ENCODE peak calls at places on chromosomes 7 and 10, in four cellular contexts. O is gastrocnemius medialis, I is AG04450, M is transverse colon. G is an unnamed sample.

GRCh38 chr7:30692882-30693281 is 10.6 kb upstream of the CRHR2 start:
- DNase-seq in M (no peak), O (no peak), I (no peak), G (no peak)

GRCh38 chr7:31633894-31634494 is 53.0 kb upstream of the PPP1R17 start:
- DNase-seq in M (peak), I (peak), O (no peak), G (peak)

GRCh38 chr10:92222603-92223275 is 68.1 kb downstream of the CPEB3 start:
- DNase-seq in M (no peak), O (no peak), I (no peak), G (no peak)

GRCh38 chr10:6678211-6678803 is 98.2 kb upstream of the PRKCQ start:
- DNase-seq in M (peak), I (no peak), O (peak), G (peak)

GRCh38 chr10:130969700-130970099 is 341.8 kb downstream of the TCERG1L start:
- DNase-seq in M (no peak), I (no peak), O (no peak), G (no peak)

GRCh38 chr7:73329861-73330581 is 2.1 kb downstream of the FKBP6 start:
- DNase-seq in M (no peak), I (peak), O (no peak), G (no peak)

GRCh38 chr7:126472825-126473224 is 779.9 kb downstream of the GRM8 start:
- DNase-seq in O (no peak), I (no peak), M (no peak), G (no peak)

GRCh38 chr7:28243861-28244260 is 63.3 kb upstream of the JAZF1 start:
- DNase-seq in M (no peak), I (no peak), O (no peak), G (no peak)

GRCh38 chr10:88642991-88643390 is 21.3 kb upstream of the LIPF start:
- DNase-seq in O (no peak), I (no peak), M (no peak), G (no peak)

GRCh38 chr10:103724074-103724473 is 131.3 kb downstream of the SH3PXD2A start:
- DNase-seq in M (no peak), I (no peak), O (no peak), G (no peak)

GRCh38 chr7:26376208-26376917 is 84.7 kb downstream of the SNX10 start:
- DNase-seq in O (no peak), I (no peak), M (peak), G (peak)

GRCh38 chr7:100013328-100013676 is 2.1 kb upstream of the ZKSCAN1 start:
- DNase-seq in I (no peak), M (no peak), O (no peak), G (no peak)

GRCh38 chr7:101575168-101575567 is 53.9 kb downstream of the MYL10 start:
- DNase-seq in I (no peak), O (no peak), M (no peak), G (no peak)

GRCh38 chr10:124460144-124460543 is 1.5 kb upstream of the LHPP start:
- DNase-seq in M (no peak), I (no peak), O (no peak), G (no peak)

GRCh38 chr10:124464028-124464751 is 2.6 kb downstream of the LHPP start:
- DNase-seq in O (no peak), I (no peak), M (no peak), G (no peak)

GRCh38 chr10:124465003-124465776 is 3.6 kb downstream of the LHPP start:
- DNase-seq in M (no peak), I (no peak), O (no peak), G (no peak)

GRCh38 chr10:124461642-124462347 is at the start of gene LHPP:
- DNase-seq in M (peak), O (peak), I (peak), G (peak)

DNA sequence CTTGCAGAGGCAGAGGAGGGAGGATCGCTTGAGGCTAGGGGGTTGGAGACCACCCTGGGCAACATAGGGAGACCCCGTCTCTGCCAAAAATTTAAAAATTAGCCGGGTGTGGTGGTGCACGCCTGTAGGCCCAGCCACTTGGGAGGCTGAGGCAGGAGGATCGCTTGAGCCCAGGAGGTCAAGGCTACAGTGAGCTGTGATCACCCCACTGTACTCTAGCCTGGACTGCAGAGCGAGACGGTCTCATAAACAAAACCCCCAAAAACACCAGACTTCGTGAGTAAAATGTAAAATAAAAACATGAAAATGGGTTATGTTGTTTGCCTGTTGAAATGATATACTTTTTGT is 699 bp downstream of the LHPP start:
- DNase-seq in M (no peak), O (no peak), I (no peak), G (no peak)
- H3K27ac ChIP-seq in M (peak), O (peak), I (no peak), G (peak)

GRCh38 chr7:149719912-149720335 is 53.5 kb downstream of the ZNF467 start:
- DNase-seq in I (no peak), O (no peak), M (no peak), G (no peak)
- H3K27ac ChIP-seq in I (no peak), O (peak), M (no peak), G (peak)

GRCh38 chr10:124050021-124051015 is 43.1 kb downstream of the CHST15 start:
- DNase-seq in O (no peak), M (no peak), I (no peak), G (no peak)
- H3K27ac ChIP-seq in O (no peak), M (no peak), I (no peak), G (no peak)

DNA sequence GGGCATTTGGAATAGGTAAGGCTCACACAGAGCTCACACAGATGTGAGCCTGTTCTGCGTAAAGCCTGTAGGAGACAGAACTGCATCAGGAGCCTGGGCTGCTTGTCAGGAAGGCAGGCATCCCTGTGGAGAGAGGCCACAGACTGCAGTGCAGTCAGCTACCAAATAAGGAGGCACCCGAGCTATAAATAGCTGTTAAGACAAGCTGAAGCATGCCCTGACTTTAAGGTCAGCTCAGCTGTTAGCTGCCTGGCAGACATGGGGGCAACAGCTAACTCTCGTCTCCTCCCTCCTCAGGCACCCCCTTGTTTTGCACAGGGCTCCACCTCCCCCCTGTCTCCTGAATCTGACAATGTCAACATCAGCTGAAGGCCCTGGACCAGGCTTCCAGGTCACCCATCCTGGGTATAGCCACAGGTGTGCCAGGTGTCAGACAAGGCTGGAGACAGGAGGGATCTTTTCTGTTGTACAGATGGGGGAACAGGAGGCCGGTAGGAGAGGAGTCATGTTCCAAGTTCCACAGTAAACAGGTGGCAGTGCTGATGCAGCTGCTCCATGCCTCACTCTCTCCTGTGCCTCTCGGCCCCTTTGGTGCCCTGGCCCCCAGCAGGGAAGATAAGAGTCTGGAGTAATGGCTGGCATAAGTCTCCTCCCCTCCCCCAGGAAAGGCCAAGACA is 27.6 kb upstream of the MKRN1 start:
- DNase-seq in O (peak), I (peak), M (peak), G (no peak)
- H3K27ac ChIP-seq in O (peak), I (peak), M (peak), G (no peak)

DNA sequence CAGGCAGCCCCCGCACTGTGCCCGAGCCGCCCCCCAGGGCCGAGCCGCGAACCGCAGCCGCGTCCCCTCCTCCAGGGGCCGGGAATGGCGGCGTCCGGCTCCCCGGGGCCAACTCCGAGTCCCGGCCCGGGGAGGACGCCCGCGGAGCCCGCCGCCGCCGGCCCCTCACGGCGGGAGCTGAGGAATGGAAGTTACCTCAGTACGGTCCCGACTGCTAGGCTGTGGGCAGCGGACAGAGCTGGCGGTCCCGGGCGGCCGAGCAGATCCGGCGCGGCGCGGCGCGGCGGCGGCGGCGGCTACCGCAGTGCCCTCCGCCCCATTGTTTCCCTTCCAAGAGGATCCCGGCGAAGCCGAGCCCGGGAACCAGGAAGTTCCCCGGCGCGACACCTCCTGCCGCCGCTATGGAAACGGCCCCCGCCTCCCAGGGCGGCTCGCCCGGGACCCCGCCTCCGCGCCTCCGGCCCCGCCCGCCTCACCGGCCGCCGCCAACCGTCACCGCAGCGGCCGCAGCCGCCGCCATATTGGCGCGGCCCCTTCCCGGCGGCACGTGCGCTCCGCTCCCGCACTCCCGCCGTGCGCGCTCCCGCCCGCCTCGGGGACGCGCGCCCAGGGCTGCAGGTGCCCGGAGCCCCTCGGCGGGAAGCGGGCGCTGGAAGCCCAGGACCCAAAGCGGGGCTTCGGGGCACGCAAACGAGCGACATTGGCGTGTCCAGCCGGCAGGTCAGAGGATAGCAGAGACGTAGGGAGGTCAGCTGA is at the start of gene USP6NL:
- DNase-seq in I (peak), M (peak), O (peak), G (peak)
- H3K27ac ChIP-seq in I (no peak), M (peak), O (peak), G (peak)

GRCh38 chr10:113979378-113979777 is 64.3 kb upstream of the ADRB1 start:
- DNase-seq in O (no peak), M (no peak), I (no peak), G (no peak)
- H3K27ac ChIP-seq in O (no peak), M (no peak), I (no peak), G (peak)

DNA sequence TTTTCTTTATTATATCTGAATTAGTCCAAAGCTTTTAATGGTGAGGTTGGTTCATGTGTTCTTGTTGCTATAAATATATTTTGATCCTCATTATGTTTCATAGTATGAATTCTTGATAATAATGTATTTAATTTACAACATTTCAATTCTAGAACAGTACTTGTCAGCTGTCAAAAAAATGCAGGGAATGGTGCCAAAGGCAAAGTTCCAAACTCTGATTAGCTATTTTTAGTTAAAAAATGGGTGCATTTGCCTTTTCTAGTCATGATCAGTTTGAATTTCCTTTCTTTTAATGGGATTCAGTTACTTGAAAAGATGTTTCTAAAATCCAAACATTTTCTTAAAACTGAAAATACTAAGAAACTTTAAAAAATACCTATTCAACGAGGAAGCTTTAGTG is 49.6 kb downstream of the ANKIB1 start:
- DNase-seq in I (no peak), M (no peak), O (no peak), G (no peak)
- H3K27ac ChIP-seq in I (no peak), M (no peak), O (peak), G (no peak)

GRCh38 chr10:79183468-79183865 is 114.7 kb downstream of the ZMIZ1 start:
- DNase-seq in M (no peak), O (no peak), I (no peak), G (no peak)

GRCh38 chr10:79182763-79183467 is 114.1 kb downstream of the ZMIZ1 start:
- DNase-seq in O (no peak), M (no peak), I (no peak), G (no peak)

GRCh38 chr10:79184649-79185048 is 115.9 kb downstream of the ZMIZ1 start:
- DNase-seq in M (no peak), I (no peak), O (no peak), G (no peak)

GRCh38 chr10:79185067-79185774 is 116.5 kb downstream of the ZMIZ1 start:
- DNase-seq in M (no peak), O (no peak), I (no peak), G (no peak)

GRCh38 chr10:79184141-79184625 is 115.4 kb downstream of the ZMIZ1 start:
- DNase-seq in I (no peak), O (no peak), M (no peak), G (no peak)
- H3K27ac ChIP-seq in I (peak), O (peak), M (peak), G (no peak)

GRCh38 chr10:53130337-53130736 is 357.8 kb upstream of the MBL2 start:
- DNase-seq in O (no peak), M (no peak), I (no peak), G (no peak)
- H3K27ac ChIP-seq in O (no peak), M (no peak), I (no peak), G (no peak)

GRCh38 chr7:22854158-22855048 is 31.8 kb upstream of the TOMM7 start:
- DNase-seq in O (peak), I (no peak), M (peak), G (peak)

GRCh38 chr7:22853674-22854157 is 31.1 kb upstream of the TOMM7 start:
- DNase-seq in M (peak), O (peak), I (no peak), G (no peak)

GRCh38 chr7:22855049-22855392 is 32.4 kb upstream of the TOMM7 start:
- DNase-seq in M (no peak), I (no peak), O (no peak), G (no peak)

GRCh38 chr7:22851140-22851539 is 28.5 kb upstream of the TOMM7 start:
- DNase-seq in M (no peak), I (no peak), O (no peak), G (no peak)

GRCh38 chr7:22853138-22853537 is 30.5 kb upstream of the TOMM7 start:
- DNase-seq in I (no peak), O (no peak), M (no peak), G (no peak)
- H3K27ac ChIP-seq in I (no peak), O (peak), M (peak), G (no peak)